ENCODE peak calls at places on chromosomes 2 and 18, in ten cellular contexts. C is Calu3; Y is putamen; X is AG08396; P is NCI-H2029; Q is MV-4-11; O is AG10803; U is sciatic nerve; V is T-helper 9 cell; D is activated CD4-positive, alpha-beta T cell treated with anti-CD3 and anti-CD28 coated beads, Interleukin-2, amount 50 U/mL, for 4 hours. A is an unnamed sample.

GRCh38 chr2:137467246-137467862 is 496.9 kb upstream of the HNMT start:
- DNase-seq in V (no peak), Q (peak), Y (no peak), U (no peak), C (peak), O (peak), D (no peak), P (no peak), X (peak), A (no peak)

GRCh38 chr2:165305391-165306096 is 66.3 kb downstream of the SCN2A start:
- DNase-seq in C (no peak), Q (no peak), V (no peak), P (no peak), X (no peak), U (no peak), D (no peak), O (no peak), Y (no peak), A (no peak)

GRCh38 chr2:238938460-238939055 is 90.7 kb downstream of the TWIST2 start:
- DNase-seq in O (peak), V (no peak), P (no peak), D (no peak), Y (no peak), Q (no peak), U (peak), X (peak), C (no peak), A (no peak)

GRCh38 chr2:64318476-64318748 is 135.6 kb upstream of the LGALSL start:
- DNase-seq in D (no peak), X (no peak), P (no peak), Q (no peak), U (no peak), Y (no peak), C (no peak), V (no peak), O (no peak), A (no peak)

GRCh38 chr2:144310889-144311608 is 208.9 kb downstream of the ZEB2 start:
- DNase-seq in X (no peak), O (no peak), P (no peak), C (no peak), Q (no peak), D (no peak), Y (no peak), V (no peak), U (no peak), A (no peak)

GRCh38 chr18:38811209-38811608 is 1245.6 kb upstream of the CELF4 start:
- DNase-seq in D (no peak), P (no peak), O (no peak), X (no peak), V (no peak), U (no peak), C (no peak), Y (no peak), Q (no peak), A (no peak)

GRCh38 chr2:38666578-38666926 is 638 bp downstream of the GALM start:
- DNase-seq in Y (no peak), U (no peak), C (peak), Q (peak), V (no peak), O (peak), P (no peak), D (no peak), X (no peak), A (no peak)

GRCh38 chr2:166057363-166058169 is 70.3 kb downstream of the SCN1A start:
- DNase-seq in X (peak), V (no peak), O (peak), D (no peak), P (peak), Y (peak), Q (no peak), C (no peak), U (no peak), A (no peak)

GRCh38 chr2:10594481-10594880 is 95.3 kb downstream of the NOL10 start:
- DNase-seq in D (no peak), X (no peak), C (no peak), O (no peak), Q (no peak), P (no peak), V (no peak), U (no peak), Y (no peak), A (no peak)

GRCh38 chr2:111133603-111134002 is 12.9 kb downstream of the BCL2L11 start:
- DNase-seq in U (no peak), P (no peak), V (no peak), Q (no peak), X (no peak), D (no peak), O (no peak), C (no peak), Y (no peak), A (no peak)

GRCh38 chr2:31335921-31336570 is 78.5 kb downstream of the XDH start:
- DNase-seq in O (peak), U (no peak), X (peak), Y (no peak), D (no peak), Q (peak), V (no peak), C (no peak), P (no peak), A (no peak)

GRCh38 chr18:48486762-48487161 is 52.1 kb upstream of the CTIF start:
- DNase-seq in D (no peak), U (no peak), Y (no peak), O (peak), P (no peak), X (no peak), V (no peak), C (no peak), Q (no peak), A (no peak)

GRCh38 chr2:30208453-30208852 is 22.9 kb upstream of the LBH start:
- DNase-seq in Q (peak), C (peak), P (peak), Y (peak), X (peak), D (peak), U (peak), V (peak), O (peak), A (no peak)

GRCh38 chr2:185128331-185128730 is 530.0 kb downstream of the ZNF804A start:
- DNase-seq in P (no peak), V (no peak), Y (no peak), D (no peak), C (no peak), X (no peak), Q (no peak), U (no peak), O (no peak), A (no peak)

GRCh38 chr2:71784734-71785549 is 331.6 kb downstream of the DYSF start:
- DNase-seq in Y (peak), Q (no peak), C (no peak), D (no peak), X (peak), U (no peak), P (no peak), V (no peak), O (peak), A (no peak)

GRCh38 chr2:105604938-105605337 is 139.8 kb upstream of the NCK2 start:
- DNase-seq in X (no peak), Y (peak), Q (no peak), U (no peak), V (no peak), C (no peak), P (no peak), O (peak), D (no peak), A (no peak)

GRCh38 chr2:74205586-74205985 is 7.2 kb downstream of the MTHFD2 start:
- DNase-seq in Q (peak), Y (no peak), U (no peak), D (no peak), X (no peak), V (no peak), O (no peak), C (peak), P (peak), A (no peak)

GRCh38 chr18:72948439-72948838 is 80.7 kb upstream of the NETO1 start:
- DNase-seq in D (no peak), C (no peak), Q (no peak), X (no peak), Y (no peak), P (no peak), U (no peak), V (no peak), O (no peak), A (no peak)

GRCh38 chr2:84946204-84947009 is 24.6 kb upstream of the KCMF1 start:
- DNase-seq in Y (no peak), U (no peak), Q (peak), P (no peak), X (peak), C (peak), O (peak), D (peak), V (peak), A (peak)

GRCh38 chr2:208253518-208254117 is 1.3 kb downstream of the IDH1 start:
- DNase-seq in C (no peak), D (no peak), P (no peak), O (peak), U (no peak), X (peak), Q (no peak), Y (no peak), V (no peak), A (no peak)

GRCh38 chr2:67135201-67135600 is 261.9 kb upstream of the ETAA1 start:
- DNase-seq in P (no peak), D (no peak), V (no peak), O (no peak), Y (no peak), Q (no peak), U (no peak), X (no peak), C (no peak), A (no peak)

GRCh38 chr2:214192711-214193110 is 218.1 kb upstream of the VWC2L start:
- DNase-seq in C (no peak), Y (no peak), D (no peak), Q (no peak), X (no peak), U (no peak), V (no peak), P (no peak), O (peak), A (no peak)

GRCh38 chr2:190551928-190552327 is 17.4 kb upstream of the NEMP2 start:
- DNase-seq in O (no peak), P (no peak), Q (peak), X (no peak), U (no peak), Y (no peak), D (no peak), V (no peak), C (no peak), A (no peak)

GRCh38 chr18:10926565-10927194 is 222.7 kb downstream of the PIEZO2 start:
- DNase-seq in O (peak), P (no peak), Y (no peak), V (no peak), X (peak), U (no peak), D (no peak), C (peak), Q (peak), A (no peak)

GRCh38 chr2:62724106-62724505 is 18.6 kb downstream of the EHBP1 start:
- DNase-seq in O (no peak), C (no peak), P (no peak), U (no peak), D (no peak), X (no peak), Q (no peak), V (no peak), Y (no peak), A (no peak)

GRCh38 chr2:206876176-206876575 is 63.1 kb upstream of the CPO start:
- DNase-seq in P (no peak), Y (no peak), D (no peak), Q (no peak), O (no peak), V (no peak), U (no peak), C (no peak), X (no peak), A (no peak)

GRCh38 chr2:233848276-233848675 is 6.1 kb downstream of the HJURP start:
- DNase-seq in P (no peak), U (no peak), Y (no peak), X (no peak), C (no peak), V (no peak), Q (peak), O (no peak), D (no peak), A (no peak)

GRCh38 chr2:23900133-23900926 is 26.6 kb downstream of the ATAD2B start:
- DNase-seq in C (peak), V (no peak), D (no peak), X (peak), P (no peak), O (no peak), U (no peak), Q (no peak), Y (no peak), A (no peak)

GRCh38 chr2:28286678-28287077 is 106.0 kb upstream of the FOSL2 start:
- DNase-seq in P (no peak), Q (no peak), X (no peak), D (no peak), C (no peak), V (no peak), O (peak), U (no peak), Y (no peak), A (no peak)

GRCh38 chr2:18903750-18904149 is 314.4 kb upstream of the NT5C1B start:
- DNase-seq in X (no peak), P (no peak), V (no peak), Q (no peak), O (no peak), Y (no peak), U (no peak), D (no peak), C (no peak), A (no peak)

GRCh38 chr18:52046842-52047241 is 293.2 kb upstream of the DCC start:
- DNase-seq in O (no peak), X (no peak), Q (no peak), P (no peak), V (no peak), U (no peak), Y (no peak), C (no peak), D (no peak), A (no peak)

GRCh38 chr2:176584333-176584732 is 315.1 kb downstream of the MTX2 start:
- DNase-seq in C (peak), V (no peak), U (no peak), X (no peak), O (peak), P (no peak), Y (no peak), D (no peak), Q (no peak), A (no peak)

GRCh38 chr2:195710407-195710806 is 53.4 kb downstream of the SLC39A10 start:
- DNase-seq in X (peak), O (peak), Y (no peak), U (no peak), D (no peak), Q (no peak), C (no peak), P (no peak), V (no peak), A (no peak)